ENCODE peak calls at places on chromosomes 2 and 18, in nine cellular contexts. G is tibial nerve, L is lung, I is A549, O is esophagus squamous epithelium, P is left ventricle myocardium inferior, Y is right atrium auricular region, D is colonic mucosa, Q is transverse colon. B is an unnamed sample.

GRCh38 chr2:206477296-206477695 is 34.0 kb downstream of the ADAM23 start:
- DNase-seq in G (no peak), L (no peak), I (no peak), O (no peak), P (no peak), Y (no peak), D (no peak), Q (no peak), B (no peak)

GRCh38 chr2:200811336-200812121 is at the start of gene BZW1:
- DNase-seq in G (peak; percentile 95), L (peak; percentile 98), I (peak; percentile 85), O (peak; percentile 85), P (peak; percentile 94), Y (peak; percentile 96), D (peak; percentile 99), Q (peak; percentile 97), B (peak; percentile 93)

GRCh38 chr2:65024149-65024829 is 31.9 kb upstream of the CEP68 start:
- DNase-seq in G (no peak), L (no peak), I (no peak), O (no peak), P (no peak), Y (no peak), D (no peak), Q (no peak), B (no peak)

GRCh38 chr18:77124452-77124922 is 8.1 kb downstream of the MBP start:
- DNase-seq in G (no peak), L (no peak), I (no peak), O (no peak), P (no peak), Y (no peak), D (no peak), Q (no peak), B (no peak)

GRCh38 chr2:190843874-190844699 is 36.5 kb upstream of the GLS start:
- DNase-seq in G (no peak), L (no peak), I (peak; percentile 31), O (no peak), P (no peak), Y (no peak), D (no peak), Q (no peak), B (no peak)

GRCh38 chr2:54586062-54586982 is 130.2 kb downstream of the SPTBN1 start:
- DNase-seq in G (no peak), L (no peak), I (no peak), O (no peak), P (no peak), Y (no peak), D (no peak), Q (no peak), B (no peak)

GRCh38 chr2:31404302-31404701 is 10.2 kb downstream of the XDH start:
- DNase-seq in G (no peak), L (no peak), I (no peak), O (no peak), P (no peak), Y (no peak), D (no peak), Q (no peak), B (no peak)

GRCh38 chr2:60092781-60093180 is 460.7 kb downstream of the BCL11A start:
- DNase-seq in G (no peak), L (no peak), I (no peak), O (no peak), P (no peak), Y (no peak), D (no peak), Q (no peak), B (no peak)

GRCh38 chr18:79496978-79497637 is 101.4 kb downstream of the NFATC1 start:
- DNase-seq in G (peak; percentile 65), L (no peak), I (no peak), O (no peak), P (peak; percentile 29), Y (no peak), D (peak; percentile 41), Q (peak; percentile 31), B (peak; percentile 21)

GRCh38 chr18:76412010-76412817 is 82.8 kb downstream of the ZNF516 start:
- DNase-seq in G (no peak), L (no peak), I (no peak), O (no peak), P (no peak), Y (no peak), D (no peak), Q (peak; percentile 9), B (no peak)

GRCh38 chr2:232884001-232884421 is 13.9 kb downstream of the SNORC start:
- DNase-seq in G (no peak), L (no peak), I (no peak), O (no peak), P (peak; percentile 8), Y (no peak), D (no peak), Q (no peak), B (no peak)

GRCh38 chr2:8500124-8501054 is 181.5 kb upstream of the ID2 start:
- DNase-seq in G (no peak), L (no peak), I (no peak), O (no peak), P (no peak), Y (no peak), D (no peak), Q (no peak), B (no peak)

GRCh38 chr2:194452504-194452903 is 1204.5 kb upstream of the SLC39A10 start:
- DNase-seq in G (no peak), L (no peak), I (no peak), O (no peak), P (no peak), Y (no peak), D (no peak), Q (no peak), B (no peak)

GRCh38 chr2:64781991-64782390 is 128.3 kb upstream of the SERTAD2 start:
- DNase-seq in G (no peak), L (no peak), I (no peak), O (no peak), P (no peak), Y (no peak), D (no peak), Q (no peak), B (no peak)

GRCh38 chr2:241902357-241902991 is 32.9 kb downstream of the RTP5 start:
- DNase-seq in G (no peak), L (no peak), I (no peak), O (no peak), P (no peak), Y (no peak), D (no peak), Q (no peak), B (no peak)

GRCh38 chr2:242075683-242076082 is 206.2 kb downstream of the RTP5 start:
- DNase-seq in G (no peak), L (no peak), I (no peak), O (no peak), P (no peak), Y (no peak), D (peak; percentile 86), Q (peak; percentile 88), B (no peak)

GRCh38 chr2:160522951-160523700 is 29.5 kb upstream of the RBMS1 start:
- DNase-seq in G (no peak), L (no peak), I (no peak), O (no peak), P (no peak), Y (no peak), D (no peak), Q (no peak), B (no peak)

DNA sequence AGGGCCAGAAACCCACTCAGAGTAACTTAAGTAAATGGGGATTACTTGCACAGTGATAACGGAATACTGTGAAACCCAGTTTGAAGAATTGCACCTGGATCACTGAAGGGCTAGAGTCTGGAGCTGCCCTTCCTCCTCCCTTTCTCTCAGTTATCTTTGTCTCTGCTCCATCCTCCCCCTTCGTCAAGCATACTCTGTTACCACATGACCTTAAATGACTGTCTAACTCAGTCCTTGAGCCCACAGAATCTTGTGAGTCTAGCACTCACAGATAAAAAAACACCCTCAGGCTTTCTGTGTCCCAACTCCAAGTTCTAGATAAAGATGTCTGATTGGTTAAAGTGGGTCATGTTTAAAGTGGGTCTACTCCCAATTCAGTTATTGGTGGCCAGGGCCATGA is 53.5 kb upstream of the CYP1B1 start:
- DNase-seq in G (no peak), L (no peak), I (no peak), O (no peak), P (no peak), Y (no peak), D (no peak), Q (no peak), B (no peak)
- H3K27ac ChIP-seq in G (peak overlapping the region; percentile 46), L (no peak overlapping the region), I (no peak overlapping the region), O (no peak overlapping the region), P (peak overlapping the region; percentile 75), Y (peak overlapping the region; percentile 66), D (no peak overlapping the region), Q (peak overlapping the region; percentile 19), B (no peak overlapping the region)

DNA sequence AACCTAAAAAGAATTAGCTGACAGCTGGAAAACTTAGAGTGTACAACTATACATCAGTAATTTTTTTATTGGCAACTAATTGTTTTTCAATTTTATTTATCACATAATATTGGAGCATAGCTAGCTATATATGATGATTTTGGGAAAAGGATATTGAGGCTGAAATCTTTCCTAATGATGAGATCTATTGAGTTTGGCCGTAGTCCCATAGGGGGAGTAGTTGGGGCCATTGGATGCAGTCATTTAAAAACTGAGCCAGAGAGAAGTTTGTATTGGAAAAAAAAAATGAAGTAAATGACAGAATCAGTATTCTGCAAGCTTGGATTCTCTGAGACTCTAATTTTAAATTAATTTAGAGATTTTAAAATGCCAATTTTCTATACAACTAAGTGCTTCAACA is 179.8 kb downstream of the LTBP1 start:
- DNase-seq in G (no peak), L (no peak), I (no peak), O (no peak), P (no peak), Y (no peak), D (no peak), Q (no peak), B (no peak)
- TF ChIP-seq CTCF in G (no peak), L (no peak), I (no peak), O (no peak), P (no peak), Y (no peak), D (no peak), Q (no peak), B (no peak)

GRCh38 chr2:121587131-121587530 is 56.5 kb downstream of the RNU4ATAC start:
- DNase-seq in G (no peak), L (no peak), I (no peak), O (no peak), P (no peak), Y (no peak), D (no peak), Q (no peak), B (no peak)
- H3K9me3 ChIP-seq in G (no peaks in the 10 kb centered on the region), L (no peaks in the 10 kb centered on the region), I (no peaks in the 10 kb centered on the region), O (no peaks in the 10 kb centered on the region), P (no peaks in the 10 kb centered on the region), Y (no peaks in the 10 kb centered on the region), D (no peaks in the 10 kb centered on the region), Q (no peaks in the 10 kb centered on the region), B (no peaks in the 10 kb centered on the region)

DNA sequence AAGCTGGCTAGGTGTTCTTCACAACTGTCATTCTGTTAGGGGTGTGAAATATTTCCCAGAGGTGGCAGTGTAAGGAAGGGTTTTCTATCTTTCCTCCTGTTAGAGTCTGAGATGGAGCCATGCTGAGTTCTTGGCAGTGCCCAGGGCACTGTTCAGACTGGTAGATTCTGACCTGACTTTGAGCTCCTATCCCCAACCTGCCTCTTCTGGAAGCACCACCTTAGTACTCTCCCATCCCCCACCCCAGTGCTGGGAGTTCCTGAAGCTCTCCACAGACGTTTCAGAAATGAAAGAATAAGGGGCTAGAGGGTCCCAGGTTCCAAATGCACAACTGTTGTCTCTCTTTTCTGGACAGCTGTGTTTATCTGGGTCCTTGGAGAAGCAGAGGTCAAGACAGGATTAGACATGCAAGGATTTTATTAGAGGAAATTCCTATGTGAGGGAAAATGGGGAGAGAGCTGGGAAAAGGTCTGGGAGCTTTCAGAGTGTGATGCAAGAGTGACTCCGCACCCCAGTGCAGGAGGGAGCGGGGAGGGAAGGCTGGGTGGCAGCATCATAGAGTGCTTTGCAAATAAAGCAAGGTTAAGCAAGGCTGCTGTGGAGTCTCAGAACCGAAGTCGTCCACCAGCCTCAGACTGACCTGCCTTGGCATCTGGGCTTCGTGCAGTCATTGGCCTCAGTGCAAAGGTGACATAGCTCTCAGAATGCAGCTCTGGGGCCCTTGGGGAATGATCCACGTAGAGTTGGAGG is 75.5 kb downstream of the SLC4A3 start:
- DNase-seq in G (no peak), L (peak; percentile 41), I (no peak), O (no peak), P (no peak), Y (no peak), D (no peak), Q (no peak), B (no peak)
- H3K27ac ChIP-seq in G (no peak overlapping the region), L (no peak overlapping the region), I (no peak overlapping the region), O (peak overlapping the region; percentile 61), P (peak overlapping the region; percentile 71), Y (no peak overlapping the region), D (no peak overlapping the region), Q (no peak overlapping the region), B (no peak overlapping the region)

B was measured in tibial artery.